ENCODE peak calls at places on chromosomes 2 and 18, in ten cellular contexts. A is transverse colon; G is ovary; H is pancreas; D is heart right ventricle; S is CD8-positive, alpha-beta T cell; E is right atrium auricular region; V is CD8-positive, alpha-beta memory T cell; T is mammary epithelial cell; L is fibroblast of lung. Q is an unnamed sample.

GRCh38 chr2:28547906-28548600 is 52.2 kb downstream of the PLB1 start:
- DNase-seq in T (no peak), A (no peak), D (no peak), H (no peak), E (no peak), V (no peak), S (peak; percentile 41), L (no peak), G (no peak), Q (no peak)

GRCh38 chr2:6999161-6999877 is 82.1 kb downstream of the RNF144A start:
- DNase-seq in L (no peak), S (no peak), E (no peak), T (no peak), G (no peak), V (no peak), H (no peak), D (no peak), A (no peak), Q (no peak)

GRCh38 chr2:9382604-9383235 is 40.6 kb downstream of the ITGB1BP1 start:
- DNase-seq in A (no peak), E (no peak), G (no peak), D (no peak), V (no peak), L (no peak), H (no peak), S (no peak), T (no peak), Q (no peak)

GRCh38 chr2:27095745-27096651 is 9.4 kb downstream of the KHK start:
- DNase-seq in E (peak; percentile 69), H (peak; percentile 74), T (peak; percentile 15), V (no peak), D (peak; percentile 64), S (peak; percentile 41), L (peak; percentile 63), G (peak; percentile 74), A (peak; percentile 55), Q (no peak)

GRCh38 chr2:241007111-241007510 is 8.7 kb downstream of the SNED1 start:
- DNase-seq in D (no peak), V (no peak), H (no peak), L (no peak), S (no peak), G (no peak), A (no peak), E (no peak), T (no peak), Q (no peak)

GRCh38 chr2:12882393-12882792 is 165.7 kb downstream of the TRIB2 start:
- DNase-seq in A (no peak), L (no peak), G (no peak), S (no peak), T (no peak), H (no peak), E (no peak), D (no peak), V (no peak), Q (no peak)

GRCh38 chr2:5453224-5453623 is 239.0 kb upstream of the SOX11 start:
- DNase-seq in V (no peak), G (no peak), L (no peak), A (no peak), D (no peak), H (no peak), T (no peak), E (no peak), S (no peak), Q (no peak)

GRCh38 chr2:9803023-9803805 is 40.1 kb upstream of the TAF1B start:
- DNase-seq in L (no peak), S (no peak), D (no peak), T (peak; percentile 67), H (peak; percentile 85), G (no peak), E (no peak), V (no peak), A (peak; percentile 84), Q (no peak)

GRCh38 chr18:59848002-59848401 is 51.8 kb upstream of the PMAIP1 start:
- DNase-seq in T (peak; percentile 49), H (no peak), G (no peak), S (no peak), D (no peak), A (no peak), L (no peak), V (no peak), E (no peak), Q (no peak)

GRCh38 chr18:27656167-27656778 is 471.2 kb upstream of the CHST9 start:
- DNase-seq in G (no peak), D (no peak), H (no peak), V (no peak), E (no peak), S (no peak), T (peak; percentile 75), A (no peak), L (no peak), Q (no peak)

GRCh38 chr2:176140520-176141317 is 10.6 kb upstream of the HOXD4 start:
- DNase-seq in V (peak; percentile 70), H (peak; percentile 44), D (peak; percentile 49), G (peak; percentile 90), T (peak; percentile 53), S (peak; percentile 75), L (peak; percentile 41), E (peak; percentile 67), A (peak; percentile 76), Q (no peak)

GRCh38 chr2:215452725-215453124 is 16.9 kb upstream of the FN1 start:
- DNase-seq in G (no peak), A (no peak), S (no peak), E (no peak), T (no peak), D (no peak), H (no peak), V (no peak), L (no peak), Q (no peak)

GRCh38 chr18:2903006-2903405 is 56.2 kb downstream of the EMILIN2 start:
- DNase-seq in V (no peak), G (peak; percentile 89), T (peak; percentile 23), H (no peak), L (peak; percentile 86), E (peak; percentile 78), S (no peak), A (peak; percentile 34), D (peak; percentile 66), Q (no peak)

GRCh38 chr18:26304511-26304910 is 78.3 kb downstream of the TAF4B start:
- DNase-seq in G (no peak), D (no peak), E (no peak), A (no peak), H (no peak), S (no peak), V (no peak), T (peak; percentile 5), L (no peak), Q (no peak)
- H3K4me3 ChIP-seq in G (no peak overlapping the region), D (no peak overlapping the region), E (no peak overlapping the region), A (no peak overlapping the region), H (no peak overlapping the region), S (no peak overlapping the region), V (no peak overlapping the region), T (no peak overlapping the region), L (no peak overlapping the region), Q (no peak overlapping the region)

GRCh38 chr2:133787207-133787606 is 218.9 kb upstream of the NCKAP5 start:
- DNase-seq in D (no peak), E (no peak), G (no peak), S (no peak), A (no peak), L (peak; percentile 21), H (no peak), V (no peak), T (peak; percentile 44), Q (no peak)

GRCh38 chr2:133788391-133788790 is 220.1 kb upstream of the NCKAP5 start:
- DNase-seq in V (no peak), L (no peak), D (no peak), A (no peak), G (no peak), T (no peak), E (no peak), S (no peak), H (no peak), Q (no peak)

GRCh38 chr2:133790706-133791105 is 222.4 kb upstream of the NCKAP5 start:
- DNase-seq in A (no peak), E (no peak), D (no peak), S (no peak), L (no peak), H (no peak), T (no peak), V (no peak), G (no peak), Q (no peak)

GRCh38 chr2:133789743-133790142 is 221.5 kb upstream of the NCKAP5 start:
- DNase-seq in E (no peak), L (no peak), H (no peak), S (no peak), T (no peak), A (no peak), V (no peak), D (no peak), G (no peak), Q (no peak)

DNA sequence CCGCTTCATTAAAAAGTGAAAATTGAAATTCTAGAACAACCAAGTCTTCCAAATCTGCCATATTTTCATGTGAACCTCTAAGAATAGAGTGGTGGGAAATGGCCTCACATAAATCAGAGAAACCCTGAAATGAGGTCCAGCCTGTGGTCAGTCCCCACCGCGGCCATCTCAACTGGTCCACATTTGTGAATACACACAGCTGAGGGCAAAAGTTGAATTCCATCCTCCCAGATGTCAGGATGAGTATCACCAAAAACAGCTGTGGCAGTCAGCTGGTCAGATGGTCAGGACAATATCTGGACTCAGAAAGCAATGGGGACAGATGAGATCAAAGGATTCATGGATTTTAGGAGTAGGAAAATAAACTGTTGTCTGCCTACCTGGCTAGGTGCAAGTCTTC is 219.4 kb upstream of the NCKAP5 start:
- DNase-seq in E (no peak), G (no peak), V (no peak), T (no peak), S (no peak), D (no peak), L (no peak), H (no peak), A (no peak), Q (no peak)
- H3K27ac ChIP-seq in E (no peak overlapping the region), G (no peak overlapping the region), V (no peak overlapping the region), T (no peak overlapping the region), S (no peak overlapping the region), D (no peak overlapping the region), L (no peak overlapping the region), H (no peak overlapping the region), A (no peak overlapping the region), Q (no peak overlapping the region)

DNA sequence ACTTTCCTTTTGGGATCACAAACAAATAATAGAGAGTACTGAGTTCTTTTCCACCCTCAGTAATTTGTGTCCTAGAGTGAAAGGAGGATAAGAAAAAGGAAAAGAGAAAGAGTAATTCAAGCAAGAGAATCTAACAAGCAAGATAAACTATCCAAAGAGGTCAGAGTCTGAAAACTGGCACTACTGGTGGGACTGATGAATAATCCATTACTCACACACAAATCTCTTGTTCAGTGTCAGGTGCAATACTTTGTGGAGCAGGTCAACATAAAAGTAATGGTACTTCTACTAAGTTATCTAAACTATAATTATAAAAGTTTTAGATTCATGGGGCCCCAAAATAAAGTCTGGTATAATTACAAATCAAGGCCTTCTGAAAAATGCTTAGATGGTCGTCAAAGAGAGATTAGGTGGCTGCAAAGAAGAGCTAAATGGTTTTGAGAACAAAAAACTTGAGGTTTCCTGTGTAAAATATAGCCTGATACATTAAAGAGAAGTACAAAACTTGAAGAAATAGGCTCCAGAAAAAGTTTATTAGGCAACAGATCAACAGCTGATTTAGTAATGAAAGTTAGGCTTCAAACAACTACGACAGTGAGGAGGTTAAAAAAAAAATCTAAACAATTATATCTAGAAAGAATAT is 109.5 kb downstream of the BAZ2B start:
- DNase-seq in A (no peak), L (no peak), D (no peak), G (no peak), H (no peak), V (no peak), E (no peak), T (peak; percentile 65), S (no peak), Q (no peak)
- H3K36me3 ChIP-seq in A (no peaks in the 10 kb centered on the region), L (no peaks in the 10 kb centered on the region), D (no peaks in the 10 kb centered on the region), G (no peaks in the 10 kb centered on the region), H (no peaks in the 10 kb centered on the region), V (no peaks in the 10 kb centered on the region), E (no peaks in the 10 kb centered on the region), T (no peaks in the 10 kb centered on the region), S (no peaks in the 10 kb centered on the region), Q (no peaks in the 10 kb centered on the region)

GRCh38 chr2:71000780-71001591 is 6.3 kb upstream of the TEX261 start:
- DNase-seq in L (peak; percentile 67), T (peak; percentile 35), S (peak; percentile 80), A (peak; percentile 83), V (peak; percentile 88), D (peak; percentile 68), H (peak; percentile 71), E (peak; percentile 72), G (peak; percentile 77), Q (no peak)
- H3K4me3 ChIP-seq in L (no peak overlapping the region), T (peak overlapping the region; percentile 42), S (peak overlapping the region; percentile 44), A (no peak overlapping the region), V (peak overlapping the region; percentile 62), D (peak overlapping the region; percentile 10), H (peak overlapping the region; percentile 35), E (no peak overlapping the region), G (peak overlapping the region; percentile 13), Q (no peak overlapping the region)

Q was measured in iPS DF 6.9.